ENCODE peak calls at places on chromosomes 3 and 15, in nine cellular contexts. One of them, this sample, is unnamed.

GRCh38 chr3:132399054-132399929 is 18.0 kb upstream of the DNAJC13 start:
- DNase-seq in activated CD8-positive, alpha-beta memory T cell treated with anti-CD3 and anti-CD28 coated beads, Interleukin-2, amount 10 ng/mL, durations not matched to agents 7 days and 5 days: peak; percentile 46
- DNase-seq in stimulated activated naive CD8-positive, alpha-beta T cell treated with anti-CD3 and anti-CD28 coated beads, Interleukin-15, amount 100 ng/mL, for 72 hours: no peak
- DNase-seq in cerebellum: peak; percentile 10
- DNase-seq in fibroblast of the conjunctiva: peak; percentile 43
- DNase-seq in B cell: peak; percentile 51
- DNase-seq in brain microvascular endothelial cell: peak; percentile 56
- DNase-seq in CD8-positive, alpha-beta T cell: no peak
- DNase-seq in AML-193: peak; percentile 85
- DNase-seq in this sample: peak; percentile 54

GRCh38 chr15:62850791-62851291 is 191.7 kb upstream of the TPM1 start:
- DNase-seq in activated CD8-positive, alpha-beta memory T cell treated with anti-CD3 and anti-CD28 coated beads, Interleukin-2, amount 10 ng/mL, durations not matched to agents 7 days and 5 days: no peak
- DNase-seq in stimulated activated naive CD8-positive, alpha-beta T cell treated with anti-CD3 and anti-CD28 coated beads, Interleukin-15, amount 100 ng/mL, for 72 hours: no peak
- DNase-seq in cerebellum: no peak
- DNase-seq in fibroblast of the conjunctiva: no peak
- DNase-seq in B cell: no peak
- DNase-seq in brain microvascular endothelial cell: peak; percentile 84
- DNase-seq in CD8-positive, alpha-beta T cell: no peak
- DNase-seq in AML-193: no peak
- DNase-seq in this sample: no peak

GRCh38 chr15:60004846-60005351 is 788 bp downstream of the FOXB1 start:
- DNase-seq in activated CD8-positive, alpha-beta memory T cell treated with anti-CD3 and anti-CD28 coated beads, Interleukin-2, amount 10 ng/mL, durations not matched to agents 7 days and 5 days: peak; percentile 53
- DNase-seq in stimulated activated naive CD8-positive, alpha-beta T cell treated with anti-CD3 and anti-CD28 coated beads, Interleukin-15, amount 100 ng/mL, for 72 hours: peak; percentile 48
- DNase-seq in cerebellum: no peak
- DNase-seq in fibroblast of the conjunctiva: no peak
- DNase-seq in B cell: peak; percentile 41
- DNase-seq in brain microvascular endothelial cell: no peak
- DNase-seq in CD8-positive, alpha-beta T cell: peak; percentile 57
- DNase-seq in AML-193: no peak
- DNase-seq in this sample: no peak

GRCh38 chr3:106794442-106794841 is 582.8 kb upstream of the CCDC54 start:
- DNase-seq in activated CD8-positive, alpha-beta memory T cell treated with anti-CD3 and anti-CD28 coated beads, Interleukin-2, amount 10 ng/mL, durations not matched to agents 7 days and 5 days: no peak
- DNase-seq in stimulated activated naive CD8-positive, alpha-beta T cell treated with anti-CD3 and anti-CD28 coated beads, Interleukin-15, amount 100 ng/mL, for 72 hours: no peak
- DNase-seq in cerebellum: no peak
- DNase-seq in fibroblast of the conjunctiva: no peak
- DNase-seq in B cell: no peak
- DNase-seq in brain microvascular endothelial cell: no peak
- DNase-seq in CD8-positive, alpha-beta T cell: no peak
- DNase-seq in AML-193: no peak
- DNase-seq in this sample: no peak

GRCh38 chr15:90174140-90174891 is 26.8 kb upstream of the SEMA4B start:
- DNase-seq in activated CD8-positive, alpha-beta memory T cell treated with anti-CD3 and anti-CD28 coated beads, Interleukin-2, amount 10 ng/mL, durations not matched to agents 7 days and 5 days: no peak
- DNase-seq in stimulated activated naive CD8-positive, alpha-beta T cell treated with anti-CD3 and anti-CD28 coated beads, Interleukin-15, amount 100 ng/mL, for 72 hours: no peak
- DNase-seq in cerebellum: peak; percentile 44
- DNase-seq in fibroblast of the conjunctiva: no peak
- DNase-seq in B cell: no peak
- DNase-seq in brain microvascular endothelial cell: no peak
- DNase-seq in CD8-positive, alpha-beta T cell: no peak
- DNase-seq in AML-193: no peak
- DNase-seq in this sample: peak; percentile 56

GRCh38 chr3:51712020-51712385 is 5.1 kb downstream of the GRM2 start:
- DNase-seq in activated CD8-positive, alpha-beta memory T cell treated with anti-CD3 and anti-CD28 coated beads, Interleukin-2, amount 10 ng/mL, durations not matched to agents 7 days and 5 days: no peak
- DNase-seq in stimulated activated naive CD8-positive, alpha-beta T cell treated with anti-CD3 and anti-CD28 coated beads, Interleukin-15, amount 100 ng/mL, for 72 hours: no peak
- DNase-seq in cerebellum: no peak
- DNase-seq in fibroblast of the conjunctiva: no peak
- DNase-seq in B cell: peak; percentile 11
- DNase-seq in brain microvascular endothelial cell: no peak
- DNase-seq in CD8-positive, alpha-beta T cell: peak; percentile 23
- DNase-seq in AML-193: no peak
- DNase-seq in this sample: no peak

GRCh38 chr15:64985382-64986033 is 4.2 kb downstream of the SPG21 start:
- DNase-seq in activated CD8-positive, alpha-beta memory T cell treated with anti-CD3 and anti-CD28 coated beads, Interleukin-2, amount 10 ng/mL, durations not matched to agents 7 days and 5 days: no peak
- DNase-seq in stimulated activated naive CD8-positive, alpha-beta T cell treated with anti-CD3 and anti-CD28 coated beads, Interleukin-15, amount 100 ng/mL, for 72 hours: no peak
- DNase-seq in cerebellum: no peak
- DNase-seq in fibroblast of the conjunctiva: peak; percentile 31
- DNase-seq in B cell: no peak
- DNase-seq in brain microvascular endothelial cell: no peak
- DNase-seq in CD8-positive, alpha-beta T cell: no peak
- DNase-seq in AML-193: peak; percentile 65
- DNase-seq in this sample: no peak

GRCh38 chr15:89728254-89728653 is 22.8 kb downstream of the MESP1 start:
- DNase-seq in activated CD8-positive, alpha-beta memory T cell treated with anti-CD3 and anti-CD28 coated beads, Interleukin-2, amount 10 ng/mL, durations not matched to agents 7 days and 5 days: no peak
- DNase-seq in stimulated activated naive CD8-positive, alpha-beta T cell treated with anti-CD3 and anti-CD28 coated beads, Interleukin-15, amount 100 ng/mL, for 72 hours: no peak
- DNase-seq in cerebellum: no peak
- DNase-seq in fibroblast of the conjunctiva: peak; percentile 34
- DNase-seq in B cell: no peak
- DNase-seq in brain microvascular endothelial cell: no peak
- DNase-seq in CD8-positive, alpha-beta T cell: no peak
- DNase-seq in AML-193: no peak
- DNase-seq in this sample: no peak

GRCh38 chr15:40103864-40104271 is 4.8 kb downstream of the BMF start:
- DNase-seq in activated CD8-positive, alpha-beta memory T cell treated with anti-CD3 and anti-CD28 coated beads, Interleukin-2, amount 10 ng/mL, durations not matched to agents 7 days and 5 days: no peak
- DNase-seq in stimulated activated naive CD8-positive, alpha-beta T cell treated with anti-CD3 and anti-CD28 coated beads, Interleukin-15, amount 100 ng/mL, for 72 hours: no peak
- DNase-seq in cerebellum: peak; percentile 40
- DNase-seq in fibroblast of the conjunctiva: no peak
- DNase-seq in B cell: no peak
- DNase-seq in brain microvascular endothelial cell: no peak
- DNase-seq in CD8-positive, alpha-beta T cell: no peak
- DNase-seq in AML-193: no peak
- DNase-seq in this sample: no peak

GRCh38 chr3:41575754-41576153 is 376.4 kb downstream of the CTNNB1 start:
- DNase-seq in activated CD8-positive, alpha-beta memory T cell treated with anti-CD3 and anti-CD28 coated beads, Interleukin-2, amount 10 ng/mL, durations not matched to agents 7 days and 5 days: no peak
- DNase-seq in stimulated activated naive CD8-positive, alpha-beta T cell treated with anti-CD3 and anti-CD28 coated beads, Interleukin-15, amount 100 ng/mL, for 72 hours: no peak
- DNase-seq in cerebellum: peak; percentile 77
- DNase-seq in fibroblast of the conjunctiva: no peak
- DNase-seq in B cell: no peak
- DNase-seq in brain microvascular endothelial cell: no peak
- DNase-seq in CD8-positive, alpha-beta T cell: no peak
- DNase-seq in AML-193: no peak
- DNase-seq in this sample: no peak

GRCh38 chr3:192920406-192920805 is 2.8 kb upstream of the MB21D2 start:
- DNase-seq in activated CD8-positive, alpha-beta memory T cell treated with anti-CD3 and anti-CD28 coated beads, Interleukin-2, amount 10 ng/mL, durations not matched to agents 7 days and 5 days: no peak
- DNase-seq in stimulated activated naive CD8-positive, alpha-beta T cell treated with anti-CD3 and anti-CD28 coated beads, Interleukin-15, amount 100 ng/mL, for 72 hours: no peak
- DNase-seq in cerebellum: no peak
- DNase-seq in fibroblast of the conjunctiva: no peak
- DNase-seq in B cell: no peak
- DNase-seq in brain microvascular endothelial cell: no peak
- DNase-seq in CD8-positive, alpha-beta T cell: no peak
- DNase-seq in AML-193: no peak
- DNase-seq in this sample: no peak

GRCh38 chr15:44066211-44066827 is 128.8 kb downstream of the FRMD5 start:
- DNase-seq in activated CD8-positive, alpha-beta memory T cell treated with anti-CD3 and anti-CD28 coated beads, Interleukin-2, amount 10 ng/mL, durations not matched to agents 7 days and 5 days: peak; percentile 74
- DNase-seq in stimulated activated naive CD8-positive, alpha-beta T cell treated with anti-CD3 and anti-CD28 coated beads, Interleukin-15, amount 100 ng/mL, for 72 hours: peak; percentile 45
- DNase-seq in cerebellum: no peak
- DNase-seq in fibroblast of the conjunctiva: peak; percentile 57
- DNase-seq in B cell: peak; percentile 10
- DNase-seq in brain microvascular endothelial cell: peak; percentile 52
- DNase-seq in CD8-positive, alpha-beta T cell: peak; percentile 62
- DNase-seq in AML-193: peak; percentile 63
- DNase-seq in this sample: peak; percentile 70

GRCh38 chr3:142224482-142225072 is 808 bp downstream of the GK5 start:
- DNase-seq in activated CD8-positive, alpha-beta memory T cell treated with anti-CD3 and anti-CD28 coated beads, Interleukin-2, amount 10 ng/mL, durations not matched to agents 7 days and 5 days: no peak
- DNase-seq in stimulated activated naive CD8-positive, alpha-beta T cell treated with anti-CD3 and anti-CD28 coated beads, Interleukin-15, amount 100 ng/mL, for 72 hours: no peak
- DNase-seq in cerebellum: no peak
- DNase-seq in fibroblast of the conjunctiva: no peak
- DNase-seq in B cell: no peak
- DNase-seq in brain microvascular endothelial cell: no peak
- DNase-seq in CD8-positive, alpha-beta T cell: no peak
- DNase-seq in AML-193: no peak
- DNase-seq in this sample: no peak

GRCh38 chr3:170320471-170321121 is 36.9 kb upstream of the SKIL start:
- DNase-seq in activated CD8-positive, alpha-beta memory T cell treated with anti-CD3 and anti-CD28 coated beads, Interleukin-2, amount 10 ng/mL, durations not matched to agents 7 days and 5 days: no peak
- DNase-seq in stimulated activated naive CD8-positive, alpha-beta T cell treated with anti-CD3 and anti-CD28 coated beads, Interleukin-15, amount 100 ng/mL, for 72 hours: no peak
- DNase-seq in cerebellum: no peak
- DNase-seq in fibroblast of the conjunctiva: no peak
- DNase-seq in B cell: no peak
- DNase-seq in brain microvascular endothelial cell: peak; percentile 10
- DNase-seq in CD8-positive, alpha-beta T cell: no peak
- DNase-seq in AML-193: no peak
- DNase-seq in this sample: no peak

GRCh38 chr15:40160021-40160420 is 848 bp upstream of the BUB1B start:
- DNase-seq in activated CD8-positive, alpha-beta memory T cell treated with anti-CD3 and anti-CD28 coated beads, Interleukin-2, amount 10 ng/mL, durations not matched to agents 7 days and 5 days: no peak
- DNase-seq in stimulated activated naive CD8-positive, alpha-beta T cell treated with anti-CD3 and anti-CD28 coated beads, Interleukin-15, amount 100 ng/mL, for 72 hours: no peak
- DNase-seq in cerebellum: no peak
- DNase-seq in fibroblast of the conjunctiva: no peak
- DNase-seq in B cell: no peak
- DNase-seq in brain microvascular endothelial cell: no peak
- DNase-seq in CD8-positive, alpha-beta T cell: no peak
- DNase-seq in AML-193: no peak
- DNase-seq in this sample: no peak

GRCh38 chr3:41000471-41000870 is 198.8 kb upstream of the CTNNB1 start:
- DNase-seq in activated CD8-positive, alpha-beta memory T cell treated with anti-CD3 and anti-CD28 coated beads, Interleukin-2, amount 10 ng/mL, durations not matched to agents 7 days and 5 days: no peak
- DNase-seq in stimulated activated naive CD8-positive, alpha-beta T cell treated with anti-CD3 and anti-CD28 coated beads, Interleukin-15, amount 100 ng/mL, for 72 hours: no peak
- DNase-seq in cerebellum: peak; percentile 29
- DNase-seq in fibroblast of the conjunctiva: no peak
- DNase-seq in B cell: no peak
- DNase-seq in brain microvascular endothelial cell: no peak
- DNase-seq in CD8-positive, alpha-beta T cell: no peak
- DNase-seq in AML-193: no peak
- DNase-seq in this sample: no peak

GRCh38 chr3:117407317-117407716 is 697.7 kb downstream of the TUSC7 start:
- DNase-seq in activated CD8-positive, alpha-beta memory T cell treated with anti-CD3 and anti-CD28 coated beads, Interleukin-2, amount 10 ng/mL, durations not matched to agents 7 days and 5 days: no peak
- DNase-seq in stimulated activated naive CD8-positive, alpha-beta T cell treated with anti-CD3 and anti-CD28 coated beads, Interleukin-15, amount 100 ng/mL, for 72 hours: no peak
- DNase-seq in cerebellum: no peak
- DNase-seq in fibroblast of the conjunctiva: peak; percentile 2
- DNase-seq in B cell: no peak
- DNase-seq in brain microvascular endothelial cell: peak; percentile 4
- DNase-seq in CD8-positive, alpha-beta T cell: no peak
- DNase-seq in AML-193: peak; percentile 52
- DNase-seq in this sample: peak; percentile 37

GRCh38 chr3:67781218-67781617 is 126.8 kb upstream of the SUCLG2 start:
- DNase-seq in activated CD8-positive, alpha-beta memory T cell treated with anti-CD3 and anti-CD28 coated beads, Interleukin-2, amount 10 ng/mL, durations not matched to agents 7 days and 5 days: no peak
- DNase-seq in stimulated activated naive CD8-positive, alpha-beta T cell treated with anti-CD3 and anti-CD28 coated beads, Interleukin-15, amount 100 ng/mL, for 72 hours: no peak
- DNase-seq in cerebellum: no peak
- DNase-seq in fibroblast of the conjunctiva: no peak
- DNase-seq in B cell: no peak
- DNase-seq in brain microvascular endothelial cell: no peak
- DNase-seq in CD8-positive, alpha-beta T cell: no peak
- DNase-seq in AML-193: no peak
- DNase-seq in this sample: peak; percentile 41

GRCh38 chr15:90271459-90272166 is 6.1 kb downstream of the NGRN start:
- DNase-seq in activated CD8-positive, alpha-beta memory T cell treated with anti-CD3 and anti-CD28 coated beads, Interleukin-2, amount 10 ng/mL, durations not matched to agents 7 days and 5 days: no peak
- DNase-seq in stimulated activated naive CD8-positive, alpha-beta T cell treated with anti-CD3 and anti-CD28 coated beads, Interleukin-15, amount 100 ng/mL, for 72 hours: no peak
- DNase-seq in cerebellum: no peak
- DNase-seq in fibroblast of the conjunctiva: no peak
- DNase-seq in B cell: no peak
- DNase-seq in brain microvascular endothelial cell: no peak
- DNase-seq in CD8-positive, alpha-beta T cell: no peak
- DNase-seq in AML-193: no peak
- DNase-seq in this sample: no peak

GRCh38 chr15:40266828-40267304 is 16.0 kb downstream of the ANKRD63 start:
- DNase-seq in activated CD8-positive, alpha-beta memory T cell treated with anti-CD3 and anti-CD28 coated beads, Interleukin-2, amount 10 ng/mL, durations not matched to agents 7 days and 5 days: no peak
- DNase-seq in stimulated activated naive CD8-positive, alpha-beta T cell treated with anti-CD3 and anti-CD28 coated beads, Interleukin-15, amount 100 ng/mL, for 72 hours: no peak
- DNase-seq in cerebellum: peak; percentile 52
- DNase-seq in fibroblast of the conjunctiva: peak; percentile 67
- DNase-seq in B cell: no peak
- DNase-seq in brain microvascular endothelial cell: peak; percentile 96
- DNase-seq in CD8-positive, alpha-beta T cell: no peak
- DNase-seq in AML-193: no peak
- DNase-seq in this sample: no peak

GRCh38 chr3:107241217-107241616 is 136.0 kb upstream of the CCDC54 start:
- DNase-seq in activated CD8-positive, alpha-beta memory T cell treated with anti-CD3 and anti-CD28 coated beads, Interleukin-2, amount 10 ng/mL, durations not matched to agents 7 days and 5 days: peak; percentile 44
- DNase-seq in stimulated activated naive CD8-positive, alpha-beta T cell treated with anti-CD3 and anti-CD28 coated beads, Interleukin-15, amount 100 ng/mL, for 72 hours: peak; percentile 16
- DNase-seq in cerebellum: peak; percentile 17
- DNase-seq in fibroblast of the conjunctiva: no peak
- DNase-seq in B cell: peak; percentile 32
- DNase-seq in brain microvascular endothelial cell: no peak
- DNase-seq in CD8-positive, alpha-beta T cell: no peak
- DNase-seq in AML-193: no peak
- DNase-seq in this sample: peak; percentile 63

GRCh38 chr3:170346481-170347125 is 10.9 kb upstream of the SKIL start:
- DNase-seq in activated CD8-positive, alpha-beta memory T cell treated with anti-CD3 and anti-CD28 coated beads, Interleukin-2, amount 10 ng/mL, durations not matched to agents 7 days and 5 days: no peak
- DNase-seq in stimulated activated naive CD8-positive, alpha-beta T cell treated with anti-CD3 and anti-CD28 coated beads, Interleukin-15, amount 100 ng/mL, for 72 hours: no peak
- DNase-seq in cerebellum: no peak
- DNase-seq in fibroblast of the conjunctiva: no peak
- DNase-seq in B cell: no peak
- DNase-seq in brain microvascular endothelial cell: no peak
- DNase-seq in CD8-positive, alpha-beta T cell: no peak
- DNase-seq in AML-193: no peak
- DNase-seq in this sample: no peak

GRCh38 chr15:89501646-89502045 is 5.3 kb upstream of the RHCG start:
- DNase-seq in activated CD8-positive, alpha-beta memory T cell treated with anti-CD3 and anti-CD28 coated beads, Interleukin-2, amount 10 ng/mL, durations not matched to agents 7 days and 5 days: no peak
- DNase-seq in stimulated activated naive CD8-positive, alpha-beta T cell treated with anti-CD3 and anti-CD28 coated beads, Interleukin-15, amount 100 ng/mL, for 72 hours: no peak
- DNase-seq in cerebellum: no peak
- DNase-seq in fibroblast of the conjunctiva: no peak
- DNase-seq in B cell: no peak
- DNase-seq in brain microvascular endothelial cell: no peak
- DNase-seq in CD8-positive, alpha-beta T cell: no peak
- DNase-seq in AML-193: no peak
- DNase-seq in this sample: no peak

GRCh38 chr3:5195605-5196004 is 8.1 kb downstream of the EDEM1 start:
- DNase-seq in activated CD8-positive, alpha-beta memory T cell treated with anti-CD3 and anti-CD28 coated beads, Interleukin-2, amount 10 ng/mL, durations not matched to agents 7 days and 5 days: peak; percentile 60
- DNase-seq in stimulated activated naive CD8-positive, alpha-beta T cell treated with anti-CD3 and anti-CD28 coated beads, Interleukin-15, amount 100 ng/mL, for 72 hours: no peak
- DNase-seq in cerebellum: no peak
- DNase-seq in fibroblast of the conjunctiva: no peak
- DNase-seq in B cell: no peak
- DNase-seq in brain microvascular endothelial cell: no peak
- DNase-seq in CD8-positive, alpha-beta T cell: no peak
- DNase-seq in AML-193: peak; percentile 93
- DNase-seq in this sample: peak; percentile 78

GRCh38 chr15:66599536-66600239 is 33.9 kb upstream of the LCTL start:
- DNase-seq in activated CD8-positive, alpha-beta memory T cell treated with anti-CD3 and anti-CD28 coated beads, Interleukin-2, amount 10 ng/mL, durations not matched to agents 7 days and 5 days: no peak
- DNase-seq in stimulated activated naive CD8-positive, alpha-beta T cell treated with anti-CD3 and anti-CD28 coated beads, Interleukin-15, amount 100 ng/mL, for 72 hours: no peak
- DNase-seq in cerebellum: no peak
- DNase-seq in fibroblast of the conjunctiva: no peak
- DNase-seq in B cell: no peak
- DNase-seq in brain microvascular endothelial cell: no peak
- DNase-seq in CD8-positive, alpha-beta T cell: no peak
- DNase-seq in AML-193: no peak
- DNase-seq in this sample: no peak

GRCh38 chr3:158791259-158791920 is 10.5 kb upstream of the MFSD1 start:
- DNase-seq in activated CD8-positive, alpha-beta memory T cell treated with anti-CD3 and anti-CD28 coated beads, Interleukin-2, amount 10 ng/mL, durations not matched to agents 7 days and 5 days: peak; percentile 50
- DNase-seq in stimulated activated naive CD8-positive, alpha-beta T cell treated with anti-CD3 and anti-CD28 coated beads, Interleukin-15, amount 100 ng/mL, for 72 hours: peak; percentile 18
- DNase-seq in cerebellum: peak; percentile 68
- DNase-seq in fibroblast of the conjunctiva: peak; percentile 75
- DNase-seq in B cell: peak; percentile 31
- DNase-seq in brain microvascular endothelial cell: peak; percentile 67
- DNase-seq in CD8-positive, alpha-beta T cell: no peak
- DNase-seq in AML-193: peak; percentile 93
- DNase-seq in this sample: peak; percentile 83

GRCh38 chr3:65758871-65759598 is 279.7 kb downstream of the MAGI1 start:
- DNase-seq in activated CD8-positive, alpha-beta memory T cell treated with anti-CD3 and anti-CD28 coated beads, Interleukin-2, amount 10 ng/mL, durations not matched to agents 7 days and 5 days: no peak
- DNase-seq in stimulated activated naive CD8-positive, alpha-beta T cell treated with anti-CD3 and anti-CD28 coated beads, Interleukin-15, amount 100 ng/mL, for 72 hours: no peak
- DNase-seq in cerebellum: no peak
- DNase-seq in fibroblast of the conjunctiva: no peak
- DNase-seq in B cell: no peak
- DNase-seq in brain microvascular endothelial cell: no peak
- DNase-seq in CD8-positive, alpha-beta T cell: no peak
- DNase-seq in AML-193: no peak
- DNase-seq in this sample: no peak

GRCh38 chr15:70523634-70524033 is 239.7 kb downstream of the UACA start:
- DNase-seq in activated CD8-positive, alpha-beta memory T cell treated with anti-CD3 and anti-CD28 coated beads, Interleukin-2, amount 10 ng/mL, durations not matched to agents 7 days and 5 days: peak; percentile 33
- DNase-seq in stimulated activated naive CD8-positive, alpha-beta T cell treated with anti-CD3 and anti-CD28 coated beads, Interleukin-15, amount 100 ng/mL, for 72 hours: no peak
- DNase-seq in cerebellum: no peak
- DNase-seq in fibroblast of the conjunctiva: no peak
- DNase-seq in B cell: no peak
- DNase-seq in brain microvascular endothelial cell: no peak
- DNase-seq in CD8-positive, alpha-beta T cell: peak; percentile 45
- DNase-seq in AML-193: no peak
- DNase-seq in this sample: no peak

GRCh38 chr3:11328196-11328945 is 56.2 kb downstream of the ATG7 start:
- DNase-seq in activated CD8-positive, alpha-beta memory T cell treated with anti-CD3 and anti-CD28 coated beads, Interleukin-2, amount 10 ng/mL, durations not matched to agents 7 days and 5 days: no peak
- DNase-seq in stimulated activated naive CD8-positive, alpha-beta T cell treated with anti-CD3 and anti-CD28 coated beads, Interleukin-15, amount 100 ng/mL, for 72 hours: no peak
- DNase-seq in cerebellum: no peak
- DNase-seq in fibroblast of the conjunctiva: no peak
- DNase-seq in B cell: no peak
- DNase-seq in brain microvascular endothelial cell: no peak
- DNase-seq in CD8-positive, alpha-beta T cell: no peak
- DNase-seq in AML-193: no peak
- DNase-seq in this sample: no peak

GRCh38 chr15:33292718-33293307 is 18.0 kb upstream of the RYR3 start:
- DNase-seq in activated CD8-positive, alpha-beta memory T cell treated with anti-CD3 and anti-CD28 coated beads, Interleukin-2, amount 10 ng/mL, durations not matched to agents 7 days and 5 days: peak; percentile 51
- DNase-seq in stimulated activated naive CD8-positive, alpha-beta T cell treated with anti-CD3 and anti-CD28 coated beads, Interleukin-15, amount 100 ng/mL, for 72 hours: peak; percentile 39
- DNase-seq in cerebellum: peak; percentile 13
- DNase-seq in fibroblast of the conjunctiva: peak; percentile 42
- DNase-seq in B cell: no peak
- DNase-seq in brain microvascular endothelial cell: peak; percentile 62
- DNase-seq in CD8-positive, alpha-beta T cell: no peak
- DNase-seq in AML-193: peak; percentile 37
- DNase-seq in this sample: peak; percentile 59

GRCh38 chr15:89457086-89457485 is 39.3 kb downstream of the RHCG start:
- DNase-seq in activated CD8-positive, alpha-beta memory T cell treated with anti-CD3 and anti-CD28 coated beads, Interleukin-2, amount 10 ng/mL, durations not matched to agents 7 days and 5 days: no peak
- DNase-seq in stimulated activated naive CD8-positive, alpha-beta T cell treated with anti-CD3 and anti-CD28 coated beads, Interleukin-15, amount 100 ng/mL, for 72 hours: no peak
- DNase-seq in cerebellum: no peak
- DNase-seq in fibroblast of the conjunctiva: no peak
- DNase-seq in B cell: no peak
- DNase-seq in brain microvascular endothelial cell: peak; percentile 21
- DNase-seq in CD8-positive, alpha-beta T cell: no peak
- DNase-seq in AML-193: peak; percentile 28
- DNase-seq in this sample: peak; percentile 43